ENCODE peak calls at places on chromosomes 6 and 20, in eight cellular contexts. X is GM20000, M is neural progenitor cell, N is HepG2, H is WERI-Rb-1, Y is left ventricle myocardium inferior, B is OCI-LY7, U is cardiac muscle cell. S is an unnamed sample.

GRCh38 chr6:57017069-57017468 is 29.4 kb upstream of the KIAA1586 start:
- DNase-seq in M (no peak), H (no peak), Y (no peak), N (no peak), X (no peak), U (peak; percentile 33), B (no peak), S (no peak)

GRCh38 chr20:18611492-18611891 is 23.6 kb downstream of the DTD1 start:
- DNase-seq in Y (no peak), B (no peak), N (no peak), U (no peak), X (no peak), M (no peak), H (no peak), S (no peak)

GRCh38 chr20:37011147-37011546 is 59.6 kb upstream of the SAMHD1 start:
- DNase-seq in Y (no peak), H (no peak), X (no peak), M (no peak), U (no peak), B (no peak), N (no peak), S (no peak)

GRCh38 chr20:25512709-25513108 is 72.6 kb downstream of the NINL start:
- DNase-seq in Y (no peak), X (no peak), N (no peak), B (no peak), M (no peak), U (no peak), H (no peak), S (no peak)

GRCh38 chr20:38164624-38165088 is 414 bp downstream of the TGM2 start:
- DNase-seq in U (no peak), B (no peak), Y (no peak), M (no peak), N (no peak), H (no peak), X (no peak), S (no peak)

GRCh38 chr20:10324198-10324836 is 105.7 kb downstream of the SNAP25 start:
- DNase-seq in B (no peak), H (no peak), N (no peak), U (no peak), M (no peak), X (no peak), Y (no peak), S (no peak)

GRCh38 chr6:141398954-141399353 is 733.8 kb upstream of the GJE1 start:
- DNase-seq in X (no peak), Y (no peak), N (no peak), B (no peak), H (no peak), U (no peak), M (no peak), S (no peak)

GRCh38 chr20:62073323-62073722 is 7.6 kb upstream of the TAF4 start:
- DNase-seq in X (no peak), B (no peak), N (no peak), U (no peak), H (no peak), Y (no peak), M (no peak), S (no peak)

GRCh38 chr6:3208096-3208774 is 19.2 kb downstream of the TUBB2B start:
- DNase-seq in N (no peak), Y (no peak), X (no peak), B (no peak), U (peak; percentile 92), M (no peak), H (no peak), S (no peak)

GRCh38 chr6:158707826-158708225 is 58.0 kb downstream of the SYTL3 start:
- DNase-seq in X (no peak), H (no peak), Y (peak; percentile 29), M (no peak), B (peak; percentile 71), U (peak; percentile 27), N (no peak), S (no peak)

GRCh38 chr6:3090013-3090412 is 21.7 kb downstream of the RIPK1 start:
- DNase-seq in Y (no peak), B (no peak), M (no peak), N (no peak), H (peak; percentile 62), X (no peak), U (no peak), S (no peak)

GRCh38 chr6:108946695-108947094 is 98.5 kb downstream of the ARMC2 start:
- DNase-seq in H (no peak), X (no peak), B (no peak), N (no peak), M (no peak), Y (no peak), U (peak; percentile 59), S (no peak)

GRCh38 chr6:152268846-152269442 is 368.2 kb downstream of the SYNE1 start:
- DNase-seq in H (no peak), N (no peak), X (no peak), B (no peak), U (no peak), Y (no peak), M (no peak), S (no peak)

GRCh38 chr6:37607949-37608348 is 89.7 kb downstream of the MDGA1 start:
- DNase-seq in B (no peak), M (peak; percentile 56), Y (no peak), H (no peak), U (peak; percentile 67), X (no peak), N (peak; percentile 21), S (no peak)

GRCh38 chr6:113558966-113559365 is 298.2 kb upstream of the MARCKS start:
- DNase-seq in Y (no peak), B (no peak), N (no peak), U (peak; percentile 58), M (no peak), H (no peak), X (no peak), S (no peak)

GRCh38 chr6:108914235-108915022 is 66.2 kb downstream of the ARMC2 start:
- DNase-seq in Y (no peak), N (peak; percentile 52), B (peak; percentile 64), U (peak; percentile 38), X (peak; percentile 24), M (peak; percentile 58), H (peak; percentile 52), S (no peak)

GRCh38 chr20:25739615-25740320 is 43.1 kb upstream of the ZNF337 start:
- DNase-seq in X (no peak), U (peak; percentile 2), M (no peak), Y (no peak), B (no peak), N (no peak), H (no peak), S (no peak)

DNA sequence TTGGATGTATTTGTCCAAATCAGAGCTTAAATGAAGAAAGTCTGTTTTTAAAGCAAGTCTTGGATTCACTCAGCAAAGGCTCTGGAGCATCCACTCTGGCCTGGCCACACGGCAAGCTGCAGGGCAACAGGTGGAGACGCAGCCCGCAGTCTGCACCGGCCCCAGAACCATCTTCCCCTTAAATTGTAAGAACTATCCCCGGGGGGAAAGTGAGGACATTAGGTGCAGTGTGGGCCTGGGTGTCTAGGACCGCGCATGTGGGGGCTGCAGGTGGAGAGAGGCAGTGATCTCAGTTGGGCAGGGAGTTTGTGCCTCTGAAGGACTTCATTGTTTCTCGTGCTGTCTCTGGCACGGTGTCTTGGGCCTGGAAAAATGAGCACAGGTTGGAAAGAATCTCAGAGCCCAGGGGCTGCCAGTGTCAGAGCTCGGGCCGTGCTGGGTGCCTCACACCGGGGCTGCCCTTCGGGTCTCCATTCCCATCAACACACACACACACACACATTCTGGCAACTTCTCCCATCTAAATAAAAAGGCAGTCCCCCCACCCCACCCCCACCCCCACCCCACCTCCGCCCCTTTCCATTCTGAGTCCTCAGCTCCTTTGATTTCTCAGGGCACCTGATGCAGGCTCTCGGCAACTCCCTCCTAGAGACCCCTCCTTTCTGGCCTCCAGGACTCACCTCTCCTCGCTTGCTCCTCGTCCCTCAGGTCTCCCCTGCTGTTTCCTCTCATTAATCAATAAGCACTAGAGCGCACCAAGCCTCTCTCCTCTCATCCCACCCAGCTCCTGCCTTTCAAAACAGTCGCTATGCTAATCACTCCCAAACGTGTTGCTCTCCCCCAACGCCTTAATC is 48.4 kb downstream of the FOXF2 start:
- DNase-seq in X (no peak), U (no peak), M (no peak), H (no peak), B (no peak), Y (no peak), N (no peak), S (no peak)
- TF ChIP-seq CTCF in X (no peak), U (no peak), M (no peak), H (no peak), B (no peak), Y (no peak), N (no peak), S (no peak)

DNA sequence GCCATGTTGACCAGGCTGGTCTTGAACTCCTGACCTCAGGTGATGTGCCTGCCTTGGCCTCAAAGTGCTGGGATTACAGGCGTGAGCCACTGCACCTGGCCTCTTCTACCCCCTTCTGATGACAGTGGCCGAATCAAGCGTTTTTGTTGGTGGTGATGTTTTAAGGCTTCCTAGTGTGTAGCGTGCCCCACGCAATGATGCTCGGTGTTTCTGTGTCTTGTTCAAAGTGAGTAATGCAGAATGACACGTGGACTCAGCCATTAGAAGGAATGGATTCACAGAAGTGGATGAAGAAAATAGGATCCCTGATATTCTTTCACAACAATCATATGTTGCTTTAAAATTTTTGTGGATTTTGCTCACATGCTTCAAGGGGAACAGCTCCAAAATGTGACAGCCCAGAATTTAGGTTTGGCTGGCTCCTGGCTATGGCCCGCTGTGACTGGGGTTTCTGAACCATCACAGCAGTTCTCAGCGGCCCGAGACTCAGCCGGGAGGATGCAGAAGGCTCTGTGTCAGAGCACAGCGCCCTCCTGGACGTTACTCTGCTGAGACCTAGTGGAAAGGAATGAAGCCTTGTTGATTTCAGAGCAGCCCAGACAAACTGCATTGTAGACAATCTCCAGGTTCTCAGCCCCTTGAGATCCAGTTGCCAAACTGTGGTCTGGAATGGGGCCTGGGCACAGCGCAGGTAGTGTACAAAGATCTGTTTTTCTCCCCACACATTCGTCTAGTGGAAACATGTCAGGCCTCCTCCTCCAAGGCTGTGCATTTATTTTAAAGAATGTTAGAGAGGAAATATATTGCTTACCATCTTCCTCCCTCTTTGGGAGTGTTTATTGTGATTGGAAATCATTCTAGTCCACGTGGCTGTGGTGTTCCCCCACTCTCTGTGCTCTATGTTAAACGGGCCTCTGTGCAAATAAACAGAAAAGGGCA is 57.5 kb upstream of the TIAM2 start:
- DNase-seq in M (peak; percentile 53), H (no peak), U (no peak), B (no peak), Y (no peak), X (no peak), N (no peak), S (no peak)
- TF ChIP-seq CTCF in M (no peak), H (peak; percentile 31), U (no peak), B (no peak), Y (no peak), X (no peak), N (peak; percentile 30), S (no peak)

DNA sequence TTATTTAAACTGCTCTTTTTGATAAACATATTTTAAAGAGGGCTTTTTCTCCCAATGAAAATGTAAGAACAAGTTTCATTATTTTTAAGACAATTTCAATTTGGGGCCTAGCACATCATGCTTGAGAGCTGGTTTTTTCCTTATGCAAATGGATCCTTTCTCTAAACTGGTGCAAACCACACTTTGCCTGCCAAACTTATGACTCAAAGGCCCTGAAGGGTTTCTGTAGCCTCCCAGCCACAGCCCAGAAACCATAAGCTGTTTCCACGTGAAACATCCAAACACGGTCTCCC is 451 bp upstream of the HSF2 start:
- DNase-seq in M (no peak), X (no peak), B (no peak), U (no peak), H (no peak), N (no peak), Y (no peak), S (no peak)
- TF ChIP-seq CTCF in M (no peak), X (no peak), B (no peak), U (no peak), H (no peak), N (no peak), Y (no peak), S (no peak)

GRCh38 chr6:46862381-46862780 is 59.4 kb downstream of the ADGRF5 start:
- DNase-seq in B (no peak), N (no peak), Y (no peak), U (no peak), H (no peak), M (no peak), X (no peak), S (no peak)
- TF ChIP-seq CTCF in B (peak; percentile 28), N (no peak), Y (no peak), U (no peak), H (no peak), M (no peak), X (no peak), S (no peak)

S was measured in omental fat pad.